ENCODE peak calls at places on chromosomes 4 and X, in six cellular contexts. F is tibial artery; J is Panc1; Y is hepatocyte; K is CD4-positive, CD25-positive, alpha-beta regulatory T cell; A is thyroid gland. B is an unnamed sample. For H3K4me1, the result is how much of the 10 kb centered on the place peaks cover.

GRCh38 chrX:39477438-39478120 is 620.2 kb downstream of the BCOR start:
- DNase-seq in Y (peak), K (peak), J (no peak), A (no peak), F (no peak), B (peak)

GRCh38 chrX:120795301-120795700 is 80.4 kb downstream of the CT47B1 start:
- DNase-seq in Y (no peak), K (no peak), J (no peak), F (no peak), A (no peak), B (no peak)

GRCh38 chrX:13087322-13088154 is 43.1 kb upstream of the FAM9C start:
- DNase-seq in J (no peak), Y (no peak), A (no peak), F (no peak), K (peak), B (no peak)

GRCh38 chr4:10872833-10873517 is 188.4 kb upstream of the CLNK start:
- DNase-seq in A (no peak), Y (no peak), F (no peak), K (no peak), J (no peak), B (no peak)

GRCh38 chrX:57821703-57822375 is 88.4 kb downstream of the ZXDA start:
- DNase-seq in J (no peak), K (peak), F (no peak), A (peak), Y (no peak), B (no peak)

GRCh38 chrX:68413254-68413653 is 20.0 kb downstream of the OPHN1 start:
- DNase-seq in F (no peak), K (no peak), Y (no peak), A (no peak), J (no peak), B (no peak)

GRCh38 chrX:118498351-118498750 is 2.7 kb downstream of the DOCK11 start:
- DNase-seq in Y (no peak), J (no peak), F (no peak), K (no peak), A (no peak), B (no peak)

GRCh38 chr4:154686838-154687237 is 57.0 kb upstream of the LRAT start:
- DNase-seq in F (no peak), J (no peak), Y (no peak), K (no peak), A (no peak), B (no peak)

GRCh38 chr4:123469245-123469644 is 72.7 kb downstream of the SPRY1 start:
- DNase-seq in Y (no peak), J (no peak), F (no peak), K (no peak), A (no peak), B (no peak)

GRCh38 chr4:140790765-140791164 is 34.6 kb upstream of the TBC1D9 start:
- DNase-seq in K (no peak), A (no peak), F (no peak), J (peak), Y (no peak), B (peak)

GRCh38 chr4:1767058-1767769 is 25.9 kb upstream of the FGFR3 start:
- DNase-seq in F (no peak), Y (peak), A (no peak), K (no peak), J (no peak), B (no peak)

GRCh38 chr4:122548452-122548851 is 72.4 kb downstream of the IL21 start:
- DNase-seq in F (no peak), J (no peak), A (no peak), K (no peak), Y (no peak), B (no peak)

GRCh38 chr4:185764880-185765279 is 47.1 kb downstream of the SORBS2 start:
- DNase-seq in K (no peak), A (no peak), J (no peak), F (no peak), Y (no peak), B (no peak)

GRCh38 chrX:6184900-6185515 is 43.7 kb downstream of the NLGN4X start:
- DNase-seq in J (no peak), A (no peak), K (no peak), F (no peak), Y (no peak), B (no peak)

GRCh38 chr4:3746701-3747581 is 19.2 kb upstream of the ADRA2C start:
- DNase-seq in A (no peak), J (no peak), F (peak), Y (no peak), K (no peak), B (no peak)

GRCh38 chr4:176792348-176793059 is at the start of gene VEGFC:
- DNase-seq in K (peak), J (no peak), F (peak), A (peak), Y (peak), B (peak)

GRCh38 chr4:147174561-147174960 is 228.9 kb upstream of the TTC29 start:
- DNase-seq in F (no peak), Y (no peak), A (no peak), J (no peak), K (no peak), B (no peak)

GRCh38 chr4:141503260-141503659 is 133.1 kb upstream of the IL15 start:
- DNase-seq in K (no peak), F (no peak), Y (no peak), J (no peak), A (no peak), B (no peak)

GRCh38 chr4:184988611-184989010 is 29.7 kb upstream of the HELT start:
- DNase-seq in F (no peak), J (no peak), K (no peak), A (peak), Y (no peak), B (no peak)

GRCh38 chr4:2968381-2968780 is 5.0 kb downstream of the GRK4 start:
- DNase-seq in K (no peak), J (no peak), A (no peak), Y (no peak), F (no peak), B (no peak)

GRCh38 chrX:41384041-41384705 is 50.2 kb downstream of the DDX3X start:
- DNase-seq in A (peak), F (peak), Y (peak), K (peak), J (no peak), B (peak)

GRCh38 chrX:24219320-24219719 is 69.8 kb downstream of the ZFX start:
- DNase-seq in J (no peak), A (no peak), Y (no peak), F (no peak), K (no peak), B (no peak)

GRCh38 chr4:112897548-112897947 is 151.9 kb upstream of the ANK2 start:
- DNase-seq in K (no peak), A (no peak), Y (no peak), F (no peak), J (no peak), B (no peak)

GRCh38 chr4:64897683-64898082 is 488.4 kb upstream of the TECRL start:
- DNase-seq in Y (no peak), J (no peak), F (no peak), A (no peak), K (no peak), B (no peak)

GRCh38 chrX:72238183-72238582 is 644 bp downstream of the ERCC6L start:
- DNase-seq in F (no peak), A (no peak), K (no peak), Y (no peak), J (no peak), B (no peak)

GRCh38 chrX:110310000-110310790 is 7.7 kb downstream of the AMMECR1 start:
- DNase-seq in Y (no peak), A (peak), F (no peak), J (no peak), K (no peak), B (no peak)

GRCh38 chr4:24842356-24842755 is 47.0 kb downstream of the SOD3 start:
- DNase-seq in Y (no peak), J (no peak), F (no peak), K (no peak), A (no peak), B (no peak)

GRCh38 chr4:118270492-118270891 is 82.3 kb downstream of the PRSS12 start:
- DNase-seq in A (no peak), K (peak), Y (peak), F (no peak), J (no peak), B (no peak)

GRCh38 chrX:120761810-120762209 is 113.9 kb downstream of the CT47B1 start:
- DNase-seq in J (no peak), Y (no peak), K (no peak), A (no peak), F (no peak), B (no peak)

GRCh38 chrX:39262641-39263040 is 461.4 kb downstream of the MID1IP1 start:
- DNase-seq in F (no peak), J (no peak), A (peak), K (no peak), Y (no peak), B (no peak)

GRCh38 chr4:3237266-3237665 is 11.7 kb upstream of the MSANTD1 start:
- DNase-seq in J (no peak), A (no peak), Y (no peak), K (no peak), F (no peak), B (no peak)

DNA sequence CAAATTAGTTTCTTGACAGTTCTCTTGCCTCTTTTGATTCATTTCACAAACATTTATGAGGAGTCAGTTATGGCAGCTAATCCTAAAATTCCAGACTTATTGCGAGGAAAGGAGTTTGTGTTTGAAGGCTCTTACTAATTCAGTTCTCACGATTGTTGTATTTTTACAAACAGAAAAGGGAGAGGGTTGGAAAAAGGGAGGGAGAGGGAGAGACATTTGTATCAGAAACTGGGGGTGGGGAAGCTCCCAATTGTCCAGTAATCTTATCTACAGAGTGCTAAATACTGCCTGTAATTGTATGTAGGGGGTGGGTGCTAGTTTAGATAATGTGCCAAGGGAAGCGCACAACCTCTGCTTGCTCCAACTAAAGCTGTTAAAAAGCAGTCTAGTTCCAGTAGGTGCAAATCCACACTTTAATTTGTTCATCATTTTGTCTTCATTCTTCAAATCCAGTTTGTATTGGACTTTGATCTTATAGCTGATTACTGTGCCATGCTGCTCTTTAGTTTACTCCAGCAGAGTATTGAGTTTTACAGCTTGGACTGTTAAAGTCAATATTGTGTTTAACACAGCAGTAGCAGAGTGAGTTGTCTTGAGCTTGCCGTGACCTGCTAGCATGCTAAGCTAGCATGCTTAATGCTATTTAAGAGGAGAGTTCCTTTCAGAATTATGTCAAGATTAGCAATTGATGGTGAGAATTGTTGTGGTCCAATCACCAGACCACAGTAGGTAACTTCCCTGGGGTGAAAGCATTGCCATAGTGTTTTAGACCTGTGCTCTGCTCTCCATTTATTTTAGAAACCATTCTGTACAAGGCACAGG is 13.9 kb downstream of the FNIP2 start:
- DNase-seq in Y (peak), J (no peak), F (no peak), K (no peak), A (no peak), B (no peak)
- H3K4me1 ChIP-seq in Y (under half), J (half or more), F (under half), K (under half), A (under half), B (half or more)

GRCh38 chr4:7906171-7906581 is 33.5 kb downstream of the AFAP1 start:
- DNase-seq in F (no peak), K (no peak), Y (no peak), A (no peak), J (no peak), B (no peak)
- H3K4me1 ChIP-seq in F (under half), K (under half), Y (under half), A (under half), J (half or more), B (half or more)

GRCh38 chr4:183675625-183676024 is 16.5 kb downstream of the TRAPPC11 start:
- DNase-seq in J (no peak), F (no peak), A (no peak), Y (no peak), K (no peak), B (no peak)

GRCh38 chr4:183674153-183674552 is 15.1 kb downstream of the TRAPPC11 start:
- DNase-seq in K (no peak), F (no peak), J (no peak), A (no peak), Y (no peak), B (no peak)

GRCh38 chr4:183666088-183666487 is 7.0 kb downstream of the TRAPPC11 start:
- DNase-seq in Y (no peak), A (no peak), K (no peak), F (no peak), J (no peak), B (no peak)

DNA sequence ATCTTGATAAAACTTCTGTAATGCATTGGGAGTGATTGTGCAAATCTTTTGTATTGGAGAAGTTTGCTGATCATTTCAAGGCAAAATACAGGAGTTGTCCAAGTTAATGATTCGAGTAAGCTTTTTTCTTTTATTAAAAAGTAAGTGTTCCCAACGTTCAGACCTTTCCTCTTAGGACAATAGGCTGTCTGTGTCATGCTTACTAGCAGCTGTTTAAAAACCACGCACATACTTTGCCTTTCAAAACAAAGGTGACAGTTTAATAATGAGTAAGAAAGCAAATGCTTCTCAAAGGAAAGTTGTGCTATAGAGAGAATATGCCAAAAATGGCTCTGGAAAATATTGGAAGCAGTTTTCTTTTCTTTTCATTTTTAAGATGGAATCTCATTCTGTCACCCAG is 11.2 kb downstream of the TRAPPC11 start:
- DNase-seq in F (no peak), A (no peak), K (no peak), Y (no peak), J (no peak), B (no peak)
- H3K4me1 ChIP-seq in F (under half), A (under half), K (under half), Y (under half), J (under half), B (under half)

GRCh38 chr4:80074059-80074458 is 1.0 kb upstream of the ANTXR2 start:
- DNase-seq in J (no peak), Y (no peak), F (no peak), A (no peak), K (no peak), B (no peak)

GRCh38 chr4:80074651-80075050 is 1.6 kb upstream of the ANTXR2 start:
- DNase-seq in Y (no peak), F (no peak), K (no peak), A (no peak), J (no peak), B (no peak)

GRCh38 chr4:80073362-80074008 is 456 bp upstream of the ANTXR2 start:
- DNase-seq in J (no peak), K (peak), F (no peak), Y (no peak), A (no peak), B (no peak)

GRCh38 chr4:80077639-80078038 is 4.6 kb upstream of the ANTXR2 start:
- DNase-seq in K (peak), F (no peak), A (no peak), J (no peak), Y (no peak), B (no peak)

DNA sequence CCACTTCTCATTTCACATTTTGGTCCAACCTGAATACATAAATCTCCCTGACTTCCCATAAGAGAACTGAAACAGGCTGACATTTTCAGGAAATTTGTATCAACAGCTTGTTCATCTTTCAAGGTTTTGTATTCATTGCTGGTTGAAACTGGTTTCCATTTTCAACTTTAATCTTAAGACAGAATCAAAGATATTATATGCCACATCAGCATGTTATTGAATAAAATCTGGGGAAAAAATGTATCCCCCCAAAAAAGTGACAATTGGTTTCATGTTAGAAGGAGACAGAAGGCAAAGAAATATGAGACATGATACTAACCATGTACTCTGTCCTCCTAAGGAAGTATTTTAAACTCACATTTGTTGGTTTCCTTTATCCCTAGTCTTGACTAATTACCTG is 3.0 kb upstream of the ANTXR2 start:
- DNase-seq in J (no peak), Y (no peak), F (no peak), K (no peak), A (no peak), B (no peak)
- H3K4me1 ChIP-seq in J (under half), Y (under half), F (under half), K (under half), A (under half), B (under half)

GRCh38 chr4:56760194-56760593 is 61.3 kb downstream of the SPINK2 start:
- DNase-seq in J (no peak), A (no peak), Y (no peak), K (no peak), F (no peak), B (no peak)
- H3K4me1 ChIP-seq in J (under half), A (under half), Y (under half), K (under half), F (under half), B (under half)

GRCh38 chrX:2697741-2698294 is 6.7 kb downstream of the CD99 start:
- DNase-seq in F (no peak), J (no peak), K (no peak), A (no peak), Y (no peak), B (no peak)

GRCh38 chrX:2700405-2701320 is 9.6 kb downstream of the CD99 start:
- DNase-seq in Y (no peak), F (no peak), J (no peak), K (no peak), A (no peak), B (no peak)

GRCh38 chrX:2701600-2701999 is 10.5 kb downstream of the CD99 start:
- DNase-seq in A (no peak), K (no peak), J (no peak), F (no peak), Y (no peak), B (peak)

GRCh38 chrX:2698604-2699003 is 7.5 kb downstream of the CD99 start:
- DNase-seq in A (no peak), Y (no peak), K (no peak), F (no peak), J (no peak), B (no peak)

DNA sequence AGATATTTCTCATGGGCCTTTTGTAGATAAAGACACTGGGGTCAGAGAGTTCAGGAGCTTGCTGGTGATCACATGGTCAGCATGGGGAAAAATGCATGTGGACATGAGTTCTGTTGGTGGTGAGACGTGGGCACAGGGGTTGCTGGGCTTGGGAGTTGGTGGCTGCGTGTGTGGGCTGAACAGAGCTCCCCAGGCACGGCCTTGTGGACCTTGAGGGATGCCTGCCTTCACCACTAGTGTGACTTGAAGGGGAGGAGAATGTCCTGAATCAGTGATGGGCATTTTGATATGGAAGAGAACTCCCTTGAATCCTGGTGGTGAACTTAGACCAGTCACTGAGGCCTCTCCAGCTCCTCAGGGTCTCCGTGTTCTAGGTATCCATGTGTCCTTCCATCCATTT is 8.9 kb downstream of the CD99 start:
- DNase-seq in A (no peak), J (no peak), Y (no peak), K (no peak), F (no peak), B (no peak)
- H3K4me1 ChIP-seq in A (under half), J (under half), Y (under half), K (half or more), F (under half), B (half or more)

DNA sequence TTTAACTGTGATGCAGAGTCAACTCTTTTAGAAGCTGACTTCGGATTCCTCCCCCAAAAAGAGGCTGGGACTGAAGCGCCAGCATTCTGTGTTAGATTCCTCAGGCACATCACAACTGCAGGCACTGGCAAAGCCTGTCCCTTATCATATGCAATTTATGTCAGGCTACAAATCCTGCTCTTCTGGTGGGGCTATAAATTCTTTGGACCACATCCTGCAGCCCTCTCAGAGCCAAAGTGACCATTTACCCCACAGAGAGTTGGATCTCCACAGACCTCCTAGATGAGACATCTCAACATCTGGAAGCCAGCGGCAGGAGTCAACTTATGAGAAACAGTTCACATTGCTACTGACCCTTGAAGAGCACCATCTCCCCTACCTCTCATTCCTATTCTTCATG is 138.4 kb downstream of the CBR4 start:
- DNase-seq in K (no peak), Y (no peak), F (no peak), A (no peak), J (no peak), B (no peak)
- H3K4me1 ChIP-seq in K (under half), Y (under half), F (under half), A (under half), J (under half), B (half or more)

B was measured in left ventricle myocardium inferior.